ENCODE peak calls at places on chromosome 7, in nine cellular contexts. J is prostate gland, Q is body of pancreas, P is testis, Z is adrenal gland, I is erythroblast, E is A549, T is suprapubic skin, K is lower leg skin. L is an unnamed sample.

GRCh38 chr7:125127304-125127703 is 197.7 kb upstream of the POT1 start:
- DNase-seq in Z (no peak), P (no peak), J (no peak), E (no peak), T (no peak), K (no peak), Q (no peak), I (no peak), L (no peak)

GRCh38 chr7:115135769-115136410 is 214.0 kb downstream of the MDFIC start:
- DNase-seq in Z (no peak), J (no peak), T (no peak), E (no peak), I (no peak), Q (no peak), K (no peak), P (no peak), L (no peak)

GRCh38 chr7:98034044-98035035 is 44.3 kb upstream of the OCM2 start:
- DNase-seq in Z (no peak), I (no peak), Q (no peak), P (peak), E (no peak), T (no peak), J (peak), K (peak), L (no peak)

GRCh38 chr7:7109934-7110333 is 72.4 kb upstream of the C1GALT1 start:
- DNase-seq in P (no peak), T (no peak), Q (no peak), K (no peak), J (no peak), E (no peak), Z (no peak), I (no peak), L (no peak)

GRCh38 chr7:35849158-35849831 is 48.4 kb downstream of the SEPTIN7 start:
- DNase-seq in T (no peak), K (no peak), P (no peak), I (no peak), Z (no peak), E (no peak), Q (no peak), J (no peak), L (no peak)

GRCh38 chr7:44541-44896 is 147.9 kb upstream of the FAM20C start:
- DNase-seq in J (no peak), Z (peak), I (no peak), E (no peak), P (no peak), T (peak), Q (peak), K (peak), L (no peak)

GRCh38 chr7:36605261-36605660 is 119.0 kb downstream of the AOAH start:
- DNase-seq in Z (no peak), I (no peak), E (no peak), J (no peak), Q (no peak), P (no peak), K (no peak), T (no peak), L (peak)

GRCh38 chr7:128827248-128827958 is 2.8 kb upstream of the FLNC start:
- DNase-seq in E (no peak), K (no peak), T (no peak), I (no peak), P (no peak), Q (no peak), J (no peak), Z (no peak), L (peak)

GRCh38 chr7:33459340-33459751 is 330.0 kb downstream of the BBS9 start:
- DNase-seq in Z (no peak), Q (no peak), P (peak), K (no peak), T (no peak), I (no peak), J (no peak), E (peak), L (no peak)

GRCh38 chr7:92730808-92731207 is 105.6 kb downstream of the CDK6 start:
- DNase-seq in K (no peak), Q (no peak), I (no peak), T (no peak), P (no peak), J (no peak), Z (no peak), E (no peak), L (no peak)

GRCh38 chr7:70068531-70068930 is 470.3 kb downstream of the AUTS2 start:
- DNase-seq in Q (no peak), I (no peak), T (no peak), Z (no peak), E (no peak), J (no peak), K (no peak), P (no peak), L (no peak)

GRCh38 chr7:151089893-151090730 is 3.8 kb downstream of the AGAP3 start:
- DNase-seq in J (no peak), I (no peak), E (no peak), K (no peak), Z (no peak), P (no peak), Q (peak), T (no peak), L (no peak)

GRCh38 chr7:98106647-98107312 is at the start of gene LMTK2:
- DNase-seq in Q (peak), T (peak), I (peak), E (peak), Z (peak), K (peak), P (peak), J (peak), L (peak)

GRCh38 chr7:22563621-22564241 is 63.7 kb upstream of the STEAP1B start:
- DNase-seq in Q (no peak), T (no peak), I (no peak), K (no peak), P (no peak), E (no peak), Z (no peak), J (no peak), L (no peak)

GRCh38 chr7:33901847-33902246 is 3.5 kb upstream of the BMPER start:
- DNase-seq in Q (no peak), Z (no peak), E (no peak), I (no peak), K (no peak), P (no peak), J (no peak), T (no peak), L (no peak)

GRCh38 chr7:50412958-50413357 is 37.2 kb downstream of the FIGNL1 start:
- DNase-seq in Z (no peak), K (no peak), J (no peak), T (no peak), P (no peak), E (no peak), I (no peak), Q (no peak), L (no peak)

GRCh38 chr7:112080441-112080840 is 125.8 kb downstream of the DOCK4 start:
- DNase-seq in Z (peak), T (no peak), E (peak), Q (no peak), K (peak), P (no peak), J (no peak), I (no peak), L (peak)

GRCh38 chr7:67823345-67823744 is 826.7 kb downstream of the TYW1 start:
- DNase-seq in K (no peak), T (no peak), Z (no peak), Q (peak), I (no peak), J (peak), P (no peak), E (peak), L (no peak)

GRCh38 chr7:102434039-102434481 is 685 bp downstream of the ORAI2 start:
- DNase-seq in K (no peak), P (no peak), E (no peak), T (no peak), J (no peak), I (no peak), Q (no peak), Z (no peak), L (no peak)

GRCh38 chr7:1883031-1883761 is 213.1 kb downstream of the ELFN1 start:
- DNase-seq in I (peak), T (no peak), J (no peak), E (peak), Q (no peak), K (no peak), P (no peak), Z (peak), L (peak)

GRCh38 chr7:33632322-33632721 is 273.0 kb upstream of the BMPER start:
- DNase-seq in T (no peak), J (no peak), P (no peak), I (no peak), Z (no peak), E (no peak), K (no peak), Q (no peak), L (no peak)

GRCh38 chr7:42057331-42057730 is 179.7 kb downstream of the GLI3 start:
- DNase-seq in Z (no peak), I (no peak), J (no peak), P (no peak), K (no peak), T (no peak), E (no peak), Q (no peak), L (no peak)

GRCh38 chr7:134058980-134059379 is 68.2 kb upstream of the LRGUK start:
- DNase-seq in I (no peak), P (peak), E (no peak), T (no peak), J (no peak), K (no peak), Z (no peak), Q (no peak), L (no peak)

GRCh38 chr7:151125459-151125834 is 39.2 kb downstream of the AGAP3 start:
- DNase-seq in Z (no peak), Q (peak), K (no peak), P (no peak), T (no peak), I (no peak), E (no peak), J (peak), L (no peak)

GRCh38 chr7:94245500-94245899 is 149.2 kb upstream of the COL1A2 start:
- DNase-seq in P (no peak), J (no peak), I (no peak), E (no peak), Z (no peak), K (no peak), Q (no peak), T (no peak), L (no peak)

GRCh38 chr7:926061-927030 is 28.1 kb downstream of the ADAP1 start:
- DNase-seq in I (no peak), T (peak), Q (peak), K (no peak), Z (no peak), J (no peak), P (no peak), E (no peak), L (no peak)

GRCh38 chr7:102042016-102042656 is 224.7 kb downstream of the CUX1 start:
- DNase-seq in Q (no peak), P (no peak), T (no peak), E (peak), K (no peak), Z (no peak), I (no peak), J (no peak), L (peak)

GRCh38 chr7:39695852-39696586 is 72.6 kb downstream of the RALA start:
- DNase-seq in E (no peak), K (peak), P (no peak), J (no peak), Z (no peak), Q (no peak), I (no peak), T (no peak), L (no peak)

GRCh38 chr7:4791738-4792536 is 16.5 kb downstream of the AP5Z1 start:
- DNase-seq in E (peak), P (peak), K (peak), Q (peak), T (peak), J (peak), I (peak), Z (peak), L (no peak)

GRCh38 chr7:151012031-151012692 is 12.1 kb downstream of the ATG9B start:
- DNase-seq in J (no peak), K (no peak), I (no peak), E (no peak), P (no peak), Z (no peak), Q (no peak), T (no peak), L (no peak)

GRCh38 chr7:17674166-17674955 is 265.9 kb downstream of the SNX13 start:
- DNase-seq in K (peak), E (no peak), Q (no peak), Z (no peak), P (no peak), J (peak), I (no peak), T (no peak), L (no peak)

GRCh38 chr7:100675581-100676350 is 2.2 kb downstream of the GNB2 start:
- DNase-seq in P (peak), T (peak), E (peak), I (peak), K (peak), Q (peak), Z (peak), J (peak), L (peak)

GRCh38 chr7:22194633-22195273 is 162.2 kb downstream of the RAPGEF5 start:
- DNase-seq in T (no peak), P (no peak), K (no peak), E (no peak), Q (peak), I (no peak), Z (no peak), J (no peak), L (no peak)

GRCh38 chr7:114533151-114533550 is 118.5 kb downstream of the FOXP2 start:
- DNase-seq in Q (no peak), T (no peak), Z (no peak), E (peak), K (no peak), J (no peak), P (no peak), I (no peak), L (no peak)

GRCh38 chr7:107725138-107725740 is 18.7 kb upstream of the CBLL1 start:
- DNase-seq in Z (peak), Q (peak), I (peak), J (peak), E (peak), K (peak), T (no peak), P (peak), L (no peak)

GRCh38 chr7:24979863-24980694 is at the start of gene OSBPL3:
- DNase-seq in I (peak), T (peak), Z (peak), P (peak), E (peak), K (peak), Q (peak), J (peak), L (peak)
- TF ChIP-seq POLR2A in I (peak), T (no peak), Z (no peak), P (no peak), E (peak), K (no peak), Q (peak), J (peak), L (peak)

DNA sequence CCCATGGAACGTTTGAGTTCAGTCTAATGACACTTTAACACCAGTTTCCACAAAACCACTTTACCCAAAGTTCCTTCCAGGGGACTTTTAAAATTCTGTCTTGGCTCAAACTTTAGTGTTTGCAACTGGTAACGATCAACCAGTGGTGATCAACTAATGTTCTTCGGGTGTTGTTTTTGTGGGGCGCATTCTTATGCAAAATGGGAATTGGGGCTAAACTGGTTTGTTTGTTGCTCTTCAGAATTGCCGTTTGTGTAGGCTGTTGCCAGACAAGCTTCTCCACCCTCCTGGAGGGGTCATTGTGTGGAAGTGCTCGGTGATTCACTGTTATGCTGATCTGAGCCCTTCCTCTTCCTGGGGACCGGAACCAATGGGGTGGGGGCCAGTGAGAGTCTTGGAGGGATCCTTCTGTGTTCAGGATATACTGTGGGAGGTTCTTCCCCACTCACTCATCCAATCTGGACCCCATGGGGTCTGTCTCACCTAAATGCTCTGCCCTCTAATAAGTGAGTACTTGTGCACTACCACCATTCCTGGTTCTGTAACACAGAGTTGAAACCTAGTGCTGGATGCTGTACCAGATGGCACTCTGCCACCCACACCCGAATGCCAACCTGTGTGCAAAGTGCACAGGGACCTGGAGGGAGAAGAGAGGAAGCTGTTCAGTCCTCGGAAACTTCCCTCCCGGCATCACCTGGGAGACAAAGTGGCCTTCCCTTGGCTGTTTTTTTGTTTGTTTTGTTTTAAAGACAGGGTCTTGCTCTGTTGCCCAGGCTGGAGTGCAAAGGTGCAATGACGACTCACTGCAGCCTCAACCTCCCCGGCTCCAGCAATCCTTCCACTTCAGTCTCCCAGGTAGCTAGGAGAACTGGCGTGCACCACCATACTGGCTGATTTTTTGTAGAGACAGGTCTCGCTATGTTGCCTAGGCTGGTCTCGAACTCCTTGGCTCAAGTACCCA is 2.1 kb downstream of the NFE2L3 start:
- DNase-seq in Z (no peak), J (no peak), K (peak), P (no peak), Q (peak), E (no peak), I (no peak), T (peak), L (peak)
- TF ChIP-seq POLR2A in Z (no peak), J (no peak), K (no peak), P (no peak), Q (no peak), E (no peak), I (peak), T (no peak), L (no peak)

GRCh38 chr7:99558306-99559275 is at the start of gene ZNF655:
- DNase-seq in Z (peak), Q (peak), T (peak), I (peak), E (peak), J (peak), P (peak), K (peak), L (peak)
- TF ChIP-seq POLR2A in Z (peak), Q (peak), T (no peak), I (peak), E (peak), J (peak), P (peak), K (no peak), L (peak)

DNA sequence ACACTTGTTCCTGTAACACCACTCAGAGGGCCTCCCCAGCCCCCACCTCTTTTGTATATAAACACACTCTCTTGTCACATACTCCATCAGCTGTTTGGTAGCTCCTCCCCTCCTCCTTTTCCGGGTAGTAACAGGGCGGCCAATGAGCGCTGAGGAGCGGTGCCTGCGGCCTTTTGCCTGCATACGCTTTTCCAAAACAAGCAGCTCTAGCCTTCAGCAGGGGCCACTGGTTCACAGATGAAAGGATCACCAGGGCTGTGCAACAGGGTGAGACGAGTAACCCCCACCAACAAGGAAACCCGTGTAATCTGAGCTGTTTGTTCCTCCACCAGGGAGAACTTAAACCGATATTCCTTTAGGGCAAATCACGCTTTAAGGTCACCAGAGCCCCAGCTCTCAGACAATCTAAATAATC is 3.9 kb downstream of the UBE2H start:
- DNase-seq in J (peak), E (peak), T (peak), Z (peak), P (peak), K (peak), I (peak), Q (peak), L (peak)
- TF ChIP-seq POLR2A in J (peak), E (no peak), T (no peak), Z (peak), P (peak), K (no peak), I (no peak), Q (peak), L (no peak)